ENCODE peak calls at places on chromosomes 7 and 10, in four cellular contexts. P is mammary epithelial cell, W is C1 segment of cervical spinal cord, J is foreskin melanocyte. H is an unnamed sample.

GRCh38 chr10:7449063-7449695 is 38.3 kb upstream of the SFMBT2 start:
- DNase-seq in P (peak; percentile 8), W (no peak), J (no peak), H (no peak)

GRCh38 chr7:127447326-127447945 is 54.9 kb upstream of the ZNF800 start:
- DNase-seq in P (peak; percentile 44), W (no peak), J (no peak), H (no peak)

GRCh38 chr7:64992971-64993370 is 2.1 kb upstream of the ZNF117 start:
- DNase-seq in P (peak; percentile 28), W (no peak), J (no peak), H (no peak)

GRCh38 chr10:122487231-122487765 is 25.9 kb downstream of the HTRA1 start:
- DNase-seq in P (no peak), W (no peak), J (no peak), H (no peak)

GRCh38 chr7:129779602-129780256 is 168.2 kb downstream of the NRF1 start:
- DNase-seq in P (peak; percentile 82), W (no peak), J (no peak), H (no peak)

GRCh38 chr10:3935933-3936359 is 150.9 kb upstream of the KLF6 start:
- DNase-seq in P (no peak), W (peak; percentile 23), J (peak; percentile 60), H (no peak)

GRCh38 chr10:35657621-35658020 is 15.5 kb upstream of the FZD8 start:
- DNase-seq in P (no peak), W (no peak), J (no peak), H (no peak)

GRCh38 chr10:23015021-23015707 is 80.2 kb upstream of the MSRB2 start:
- DNase-seq in P (no peak), W (no peak), J (no peak), H (no peak)

GRCh38 chr10:43781480-43782361 is 133.0 kb upstream of the ZNF32 start:
- DNase-seq in P (no peak), W (no peak), J (no peak), H (no peak)

GRCh38 chr10:76149182-76149581 is 717.8 kb downstream of the LRMDA start:
- DNase-seq in P (peak; percentile 5), W (no peak), J (no peak), H (no peak)

GRCh38 chr7:46131916-46132795 is 211.1 kb upstream of the IGFBP3 start:
- DNase-seq in P (peak; percentile 57), W (no peak), J (no peak), H (no peak)

GRCh38 chr7:80330434-80330833 is 181.4 kb downstream of the GNAT3 start:
- DNase-seq in P (no peak), W (no peak), J (no peak), H (no peak)

GRCh38 chr10:90707657-90708056 is 150.2 kb downstream of the HTR7 start:
- DNase-seq in P (no peak), W (no peak), J (no peak), H (no peak)

GRCh38 chr7:140924019-140924820 is 509 bp downstream of the BRAF start:
- DNase-seq in P (peak; percentile 60), W (peak; percentile 82), J (peak; percentile 48), H (peak; percentile 47)

GRCh38 chr10:112767156-112767555 is 182.9 kb upstream of the TCF7L2 start:
- DNase-seq in P (no peak), W (no peak), J (no peak), H (no peak)

GRCh38 chr7:149741629-149742028 is 31.8 kb downstream of the ZNF467 start:
- DNase-seq in P (peak; percentile 10), W (peak; percentile 34), J (no peak), H (peak; percentile 27)

GRCh38 chr7:18177815-18178660 is 150.4 kb upstream of the PRPS1L1 start:
- DNase-seq in P (no peak), W (no peak), J (peak; percentile 34), H (no peak)

GRCh38 chr7:138402749-138403148 is 57.3 kb upstream of the TRIM24 start:
- DNase-seq in P (no peak), W (no peak), J (no peak), H (no peak)

GRCh38 chr7:116560021-116560970 is 35.5 kb downstream of the CAV1 start:
- DNase-seq in P (no peak), W (no peak), J (no peak), H (no peak)

GRCh38 chr10:70055550-70055949 is 2.9 kb downstream of the MACROH2A2 start:
- DNase-seq in P (peak; percentile 26), W (no peak), J (no peak), H (no peak)

GRCh38 chr10:133235265-133235664 is 2.4 kb upstream of the VENTX start:
- DNase-seq in P (no peak), W (no peak), J (no peak), H (no peak)

GRCh38 chr10:59623823-59624535 is 85.7 kb downstream of the SLC16A9 start:
- DNase-seq in P (no peak), W (no peak), J (peak; percentile 21), H (no peak)

GRCh38 chr7:132650498-132650897 is 74.2 kb upstream of the PLXNA4 start:
- DNase-seq in P (peak; percentile 54), W (no peak), J (peak; percentile 80), H (no peak)

GRCh38 chr7:148894596-148894995 is 10.5 kb upstream of the EZH2 start:
- DNase-seq in P (no peak), W (no peak), J (no peak), H (no peak)

GRCh38 chr10:131697461-131698128 is 203.2 kb upstream of the PPP2R2D start:
- DNase-seq in P (no peak), W (no peak), J (no peak), H (no peak)

GRCh38 chr7:151137841-151138540 is 29.5 kb downstream of the GBX1 start:
- DNase-seq in P (no peak), W (no peak), J (no peak), H (no peak)

GRCh38 chr10:89644691-89644966 is 413 bp downstream of the PANK1 start:
- DNase-seq in P (no peak), W (no peak), J (no peak), H (no peak)

GRCh38 chr10:84540617-84541288 is 212.4 kb downstream of the CCSER2 start:
- DNase-seq in P (peak; percentile 45), W (peak; percentile 26), J (peak; percentile 44), H (peak; percentile 20)

GRCh38 chr7:42677751-42678231 is 234.1 kb downstream of the C7orf25 start:
- DNase-seq in P (peak; percentile 91), W (no peak), J (peak; percentile 9), H (no peak)

GRCh38 chr7:34011711-34012110 is 106.4 kb downstream of the BMPER start:
- DNase-seq in P (no peak), W (no peak), J (no peak), H (no peak)

H was measured in gastrocnemius medialis.